ENCODE peak calls at places on chromosomes 6 and 20, in six cellular contexts. H, S, E, G, Y and U are unnamed samples. For H3K27me3, the result is how much of the 10 kb centered on the place peaks cover.

GRCh38 chr6:152277826-152278247 is 359.3 kb downstream of the SYNE1 start:
- DNase-seq in H (peak), S (no peak), E (no peak), G (no peak), Y (no peak), U (no peak)

GRCh38 chr20:62728028-62728780 is 19.6 kb downstream of the NTSR1 start:
- DNase-seq in H (no peak), S (no peak), E (no peak), G (no peak), Y (no peak), U (peak)

GRCh38 chr6:13881621-13882165 is 43.1 kb upstream of the RNF182 start:
- DNase-seq in H (no peak), S (no peak), E (no peak), G (no peak), Y (no peak), U (no peak)

GRCh38 chr20:19828233-19828632 is 70.2 kb downstream of the RIN2 start:
- DNase-seq in H (peak), S (no peak), E (no peak), G (no peak), Y (peak), U (peak)

GRCh38 chr6:142542704-142543233 is 241.0 kb downstream of the ADGRG6 start:
- DNase-seq in H (no peak), S (peak), E (no peak), G (no peak), Y (no peak), U (no peak)

GRCh38 chr6:125631165-125631564 is 118.3 kb upstream of the HEY2 start:
- DNase-seq in H (no peak), S (no peak), E (no peak), G (no peak), Y (no peak), U (no peak)

GRCh38 chr20:32675223-32675975 is 1.7 kb upstream of the C20orf203 start:
- DNase-seq in H (no peak), S (no peak), E (no peak), G (no peak), Y (no peak), U (no peak)

GRCh38 chr6:30818426-30818841 is 65.9 kb upstream of the DDR1 start:
- DNase-seq in H (no peak), S (no peak), E (no peak), G (no peak), Y (no peak), U (no peak)

GRCh38 chr20:25039697-25040437 is 18.1 kb downstream of the ACSS1 start:
- DNase-seq in H (no peak), S (no peak), E (no peak), G (no peak), Y (no peak), U (no peak)

GRCh38 chr6:157724960-157725741 is 97.9 kb upstream of the SNX9 start:
- DNase-seq in H (no peak), S (no peak), E (no peak), G (no peak), Y (no peak), U (no peak)

GRCh38 chr6:5078121-5078695 is 6.9 kb upstream of the PPP1R3G start:
- DNase-seq in H (no peak), S (peak), E (peak), G (no peak), Y (no peak), U (no peak)

GRCh38 chr6:96520851-96521115 is 823 bp upstream of the UFL1 start:
- DNase-seq in H (no peak), S (no peak), E (no peak), G (no peak), Y (no peak), U (no peak)

GRCh38 chr6:75602897-75603395 is 1.3 kb downstream of the SENP6 start:
- DNase-seq in H (no peak), S (peak), E (no peak), G (no peak), Y (no peak), U (no peak)

GRCh38 chr6:11795403-11795802 is 16.8 kb upstream of the ADTRP start:
- DNase-seq in H (peak), S (no peak), E (no peak), G (no peak), Y (no peak), U (no peak)

GRCh38 chr6:10175330-10175729 is 239.5 kb downstream of the TFAP2A start:
- DNase-seq in H (no peak), S (no peak), E (no peak), G (no peak), Y (no peak), U (no peak)

GRCh38 chr6:150142304-150142656 is 564 bp upstream of the PPP1R14C start:
- DNase-seq in H (no peak), S (no peak), E (no peak), G (no peak), Y (no peak), U (peak)
- H3K27me3 ChIP-seq in H (under half), S (under half), E (under half), G (half or more), Y (under half), U (under half)

DNA sequence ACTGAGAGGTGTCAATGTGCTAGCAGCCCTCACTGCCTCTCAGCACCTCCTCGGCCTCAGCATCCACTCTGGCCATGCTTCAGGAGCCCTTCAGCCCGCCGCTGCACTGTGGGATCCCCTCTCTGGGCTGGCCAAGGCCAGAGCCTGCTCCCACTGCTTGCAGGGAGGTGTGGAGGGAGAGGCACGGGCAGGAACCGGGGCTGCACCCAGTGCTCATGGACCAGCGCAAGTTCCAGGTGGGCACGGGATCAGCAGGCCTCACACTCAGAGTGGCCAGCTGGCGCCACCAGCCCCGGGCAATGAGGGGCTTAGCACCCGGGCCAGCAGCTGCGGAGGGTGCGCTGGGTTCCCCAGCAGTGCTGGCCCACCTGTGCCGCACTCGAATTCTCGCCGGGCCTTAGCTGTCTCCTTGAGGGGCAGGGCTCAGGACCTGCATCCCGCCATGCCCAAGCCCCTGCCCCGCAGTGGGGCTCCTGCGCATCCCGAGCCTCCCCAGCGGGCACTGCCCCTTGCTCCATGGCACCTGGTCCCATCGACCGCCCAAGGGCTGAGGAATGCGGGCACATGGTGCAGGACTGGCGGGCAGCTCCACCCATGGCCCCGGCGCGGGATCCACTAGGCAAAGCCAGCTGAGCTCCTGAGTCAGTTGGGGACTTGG is 80.4 kb upstream of the MANEA start:
- DNase-seq in H (no peak), S (no peak), E (no peak), G (no peak), Y (no peak), U (no peak)
- TF ChIP-seq GABPA in H (no peak), S (no peak), E (no peak), G (no peak), Y (no peak), U (no peak)

DNA sequence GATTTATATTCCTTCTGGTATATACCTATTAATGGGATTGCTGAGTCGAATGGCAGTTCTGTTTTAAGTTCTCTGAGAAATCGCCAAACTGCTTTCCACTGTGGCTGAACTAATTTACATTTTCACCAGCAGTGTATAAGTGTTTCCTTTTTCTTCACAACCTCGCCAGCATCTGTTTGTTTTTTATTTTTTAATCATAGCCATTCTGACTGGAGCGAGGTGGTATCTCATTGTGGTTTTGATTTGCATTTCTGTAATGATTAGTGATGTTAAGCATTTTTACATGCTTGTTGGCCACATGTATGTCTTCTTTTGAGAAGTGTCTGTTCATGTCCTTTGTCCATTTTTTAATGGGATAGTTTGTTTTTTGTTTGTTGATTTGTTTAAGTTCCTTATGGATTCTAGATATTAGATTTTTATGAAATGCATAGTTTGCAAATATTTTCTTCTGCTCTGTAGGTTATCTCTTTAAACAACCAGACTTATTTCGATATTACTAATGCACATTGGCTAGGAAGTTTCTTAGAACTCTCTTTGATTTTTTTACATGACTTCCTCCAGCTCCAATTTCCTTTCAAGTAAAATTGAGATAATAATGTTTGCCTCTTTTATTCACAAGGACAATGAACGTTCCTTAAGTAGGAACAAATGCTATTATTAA is 12.2 kb upstream of the VNN1 start:
- DNase-seq in H (no peak), S (no peak), E (no peak), G (no peak), Y (no peak), U (no peak)
- H3K27me3 ChIP-seq in H (under half), S (under half), E (under half), G (under half), Y (under half), U (under half)

DNA sequence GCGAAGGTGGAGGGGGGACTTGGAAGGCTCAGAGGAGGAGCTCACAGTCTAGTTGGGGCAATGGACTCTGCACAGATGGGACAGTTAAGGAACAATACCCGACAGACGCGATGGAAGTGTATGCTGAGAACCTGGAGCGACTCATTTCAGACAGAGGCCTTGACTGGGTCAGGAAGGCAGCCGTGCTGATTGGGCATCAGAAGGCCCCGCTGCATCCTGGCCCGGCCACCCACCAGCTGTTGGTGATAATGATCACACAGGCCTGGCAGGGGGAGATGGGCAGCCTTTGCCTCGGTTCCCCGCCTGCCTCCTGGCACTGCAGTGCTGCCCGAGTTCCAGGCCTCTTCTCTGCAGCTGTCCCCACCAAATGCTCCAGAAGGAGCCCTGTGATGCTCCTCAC is 62.4 kb downstream of the MDGA1 start:
- DNase-seq in H (no peak), S (no peak), E (peak), G (no peak), Y (no peak), U (no peak)
- TF ChIP-seq GABPA in H (no peak), S (no peak), E (no peak), G (no peak), Y (no peak), U (no peak)

GRCh38 chr6:106105493-106105892 is 19.4 kb downstream of the PRDM1 start:
- DNase-seq in H (no peak), S (no peak), E (no peak), G (no peak), Y (no peak), U (no peak)

GRCh38 chr6:106104941-106105340 is 18.8 kb downstream of the PRDM1 start:
- DNase-seq in H (no peak), S (no peak), E (no peak), G (no peak), Y (no peak), U (no peak)

GRCh38 chr6:106102967-106103727 is 17.0 kb downstream of the PRDM1 start:
- DNase-seq in H (no peak), S (peak), E (no peak), G (no peak), Y (no peak), U (no peak)

GRCh38 chr6:106103728-106104109 is 17.6 kb downstream of the PRDM1 start:
- DNase-seq in H (no peak), S (no peak), E (no peak), G (no peak), Y (no peak), U (no peak)

DNA sequence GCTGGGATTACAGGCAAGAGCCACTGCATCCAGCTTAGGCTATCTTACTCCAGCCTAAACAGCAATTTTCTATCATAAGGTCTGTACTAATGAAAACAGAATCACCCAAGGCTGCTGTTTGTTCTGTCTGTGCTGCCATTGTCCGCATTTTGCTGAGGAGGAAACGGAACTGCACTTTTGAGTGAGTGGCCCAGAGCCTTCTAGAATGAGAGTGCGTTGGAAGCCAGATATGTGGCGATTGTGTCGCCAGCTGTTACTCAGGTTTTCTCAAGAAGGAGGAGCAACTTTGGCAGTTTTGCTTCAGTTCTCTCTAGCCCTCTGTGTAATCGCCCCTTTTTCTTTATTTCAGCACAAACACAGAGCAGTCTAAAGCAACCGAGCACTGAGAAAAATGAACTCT is 18.3 kb downstream of the PRDM1 start:
- DNase-seq in H (no peak), S (no peak), E (no peak), G (no peak), Y (no peak), U (no peak)
- H3K27me3 ChIP-seq in H (under half), S (under half), E (under half), G (under half), Y (under half), U (under half)